ENCODE peak calls at places on chromosomes 2 and 18, in nine cellular contexts. O is glomerular endothelial cell, N is AML-193, S is head of caudate nucleus, B is IMR-90, H is adrenal gland, Z is left ventricle myocardium superior, R is LoVo, C is epithelial cell of esophagus. L is an unnamed sample.

GRCh38 chr2:179521944-179522343 is 257.3 kb upstream of the SESTD1 start:
- DNase-seq in O (no peak), N (no peak), S (no peak), B (no peak), H (no peak), Z (no peak), R (no peak), C (no peak), L (no peak)

GRCh38 chr2:232700154-232700553 is 3.0 kb downstream of the GIGYF2 start:
- DNase-seq in O (no peak), N (no peak), S (no peak), B (no peak), H (no peak), Z (no peak), R (no peak), C (no peak), L (no peak)

GRCh38 chr2:69943000-69943840 is 18.2 kb downstream of the ASPRV1 start:
- DNase-seq in O (no peak), N (no peak), S (no peak), B (no peak), H (no peak), Z (no peak), R (no peak), C (peak; percentile 72), L (no peak)

GRCh38 chr2:168574856-168575630 is 119.0 kb downstream of the CERS6 start:
- DNase-seq in O (no peak), N (no peak), S (no peak), B (peak; percentile 15), H (no peak), Z (no peak), R (no peak), C (peak; percentile 33), L (peak; percentile 77)

GRCh38 chr2:18800240-18800971 is 211.0 kb upstream of the NT5C1B start:
- DNase-seq in O (no peak), N (no peak), S (no peak), B (no peak), H (no peak), Z (no peak), R (no peak), C (no peak), L (no peak)

GRCh38 chr18:78731423-78732032 is 248.1 kb upstream of the SALL3 start:
- DNase-seq in O (no peak), N (no peak), S (no peak), B (no peak), H (no peak), Z (no peak), R (no peak), C (no peak), L (no peak)

GRCh38 chr2:168945508-168945907 is 44.4 kb downstream of the G6PC2 start:
- DNase-seq in O (no peak), N (no peak), S (no peak), B (no peak), H (no peak), Z (no peak), R (no peak), C (no peak), L (no peak)

GRCh38 chr2:2687745-2688144 is 356.7 kb upstream of the MYT1L start:
- DNase-seq in O (no peak), N (no peak), S (no peak), B (no peak), H (no peak), Z (no peak), R (no peak), C (no peak), L (no peak)